ENCODE peak calls at places on chromosomes 7 and 10, in ten cellular contexts. S is CD4-positive, alpha-beta memory T cell; I is cardiac fibroblast; H is kidney; J is OCI-LY7; W is epithelial cell of esophagus; P is stimulated activated CD4-positive, alpha-beta T cell treated with anti-CD3 and anti-CD28 coated beads, Interleukin-4, amount 100 ng/mL, for 4 hours; O is HFFc6; N is neural crest cell; A is foreskin fibroblast. T is an unnamed sample.

GRCh38 chr10:5550621-5551530 is 26.1 kb downstream of the CALML3 start:
- DNase-seq in A (no peak), S (no peak), P (no peak), H (peak), O (no peak), I (peak), W (peak), J (no peak), N (no peak), T (no peak)

GRCh38 chr7:141287936-141288335 is 214.1 kb downstream of the TMEM178B start:
- DNase-seq in S (no peak), N (no peak), P (no peak), I (no peak), O (no peak), A (no peak), H (no peak), W (no peak), J (no peak), T (peak)

GRCh38 chr7:158377800-158378623 is 209.6 kb downstream of the PTPRN2 start:
- DNase-seq in P (no peak), J (no peak), S (no peak), N (no peak), H (no peak), A (no peak), I (no peak), W (no peak), O (no peak), T (no peak)

GRCh38 chr10:84237199-84238051 is 3.9 kb downstream of the LRIT1 start:
- DNase-seq in W (no peak), S (no peak), I (no peak), J (no peak), A (no peak), P (no peak), O (no peak), N (no peak), H (no peak), T (peak)

GRCh38 chr7:31815796-31816195 is 128.8 kb downstream of the PPP1R17 start:
- DNase-seq in A (no peak), J (no peak), I (peak), O (no peak), P (no peak), W (no peak), N (no peak), H (no peak), S (no peak), T (no peak)

GRCh38 chr7:110514973-110515372 is 576.0 kb upstream of the LRRN3 start:
- DNase-seq in P (no peak), A (no peak), I (no peak), N (no peak), W (no peak), S (no peak), J (no peak), O (no peak), H (no peak), T (no peak)

GRCh38 chr7:101302641-101303101 is 18.9 kb downstream of the IFT22 start:
- DNase-seq in S (no peak), A (no peak), H (no peak), O (no peak), J (no peak), I (no peak), P (no peak), N (no peak), W (no peak), T (peak)

GRCh38 chr10:133324857-133325260 is 11.8 kb downstream of the CALY start:
- DNase-seq in I (no peak), J (no peak), A (no peak), W (no peak), O (no peak), P (no peak), N (no peak), S (no peak), H (peak), T (peak)

GRCh38 chr10:62430881-62431280 is 56.7 kb downstream of the ZNF365 start:
- DNase-seq in I (no peak), W (no peak), A (no peak), S (no peak), N (no peak), J (no peak), P (no peak), O (no peak), H (no peak), T (no peak)

GRCh38 chr7:94882891-94883290 is 24.5 kb upstream of the PPP1R9A start:
- DNase-seq in J (no peak), S (no peak), P (no peak), H (no peak), N (no peak), O (no peak), W (peak), I (no peak), A (no peak), T (no peak)

GRCh38 chr7:112420236-112420945 is 29.9 kb upstream of the IFRD1 start:
- DNase-seq in A (no peak), O (no peak), J (peak), P (no peak), H (no peak), W (peak), S (no peak), I (no peak), N (no peak), T (peak)

GRCh38 chr10:17454181-17454800 is at the start of gene ST8SIA6:
- DNase-seq in W (peak), S (peak), I (peak), N (peak), O (peak), H (peak), A (peak), J (no peak), P (peak), T (peak)

GRCh38 chr10:61779950-61780659 is 117.4 kb downstream of the CABCOCO1 start:
- DNase-seq in O (peak), J (no peak), P (no peak), S (peak), N (no peak), H (peak), A (peak), W (peak), I (peak), T (no peak)

GRCh38 chr7:96121752-96122151 is 200.1 kb downstream of the SLC25A13 start:
- DNase-seq in J (no peak), H (no peak), P (no peak), O (no peak), S (no peak), I (no peak), N (no peak), W (no peak), A (no peak), T (no peak)

GRCh38 chr7:150727381-150727780 is 9.8 kb upstream of the GIMAP5 start:
- DNase-seq in O (no peak), A (no peak), S (no peak), J (no peak), P (no peak), I (no peak), W (no peak), N (no peak), H (no peak), T (no peak)

GRCh38 chr10:51804861-51805260 is 105.5 kb upstream of the CSTF2T start:
- DNase-seq in S (no peak), P (no peak), N (no peak), H (no peak), I (peak), A (peak), W (peak), O (peak), J (no peak), T (no peak)

GRCh38 chr7:100475549-100475948 is 3.5 kb downstream of the TSC22D4 start:
- DNase-seq in A (no peak), O (no peak), H (peak), W (no peak), P (peak), J (no peak), S (no peak), N (no peak), I (no peak), T (no peak)

GRCh38 chr10:115958043-115958442 is 315.0 kb downstream of the GFRA1 start:
- DNase-seq in P (no peak), O (no peak), A (no peak), W (no peak), S (no peak), N (no peak), H (no peak), I (no peak), J (no peak), T (no peak)

GRCh38 chr7:47506716-47507354 is 75.1 kb downstream of the TNS3 start:
- DNase-seq in W (no peak), J (no peak), N (no peak), P (no peak), H (peak), A (no peak), O (no peak), S (no peak), I (peak), T (no peak)

GRCh38 chr7:122327969-122328368 is 23.4 kb upstream of the FEZF1 start:
- DNase-seq in J (no peak), H (no peak), N (no peak), P (no peak), I (no peak), A (no peak), O (no peak), W (no peak), S (no peak), T (no peak)

GRCh38 chr7:81719865-81720264 is 50.0 kb downstream of the HGF start:
- DNase-seq in A (no peak), N (no peak), S (no peak), O (no peak), W (no peak), I (peak), P (no peak), J (no peak), H (no peak), T (no peak)

GRCh38 chr10:59002011-59002410 is 174.4 kb upstream of the PHYHIPL start:
- DNase-seq in J (no peak), S (no peak), W (no peak), A (no peak), I (no peak), H (no peak), N (no peak), P (no peak), O (no peak), T (no peak)

GRCh38 chr7:151999337-152000090 is 26.0 kb upstream of the GALNT11 start:
- DNase-seq in W (no peak), N (no peak), I (peak), S (no peak), J (no peak), P (no peak), H (no peak), A (no peak), O (no peak), T (no peak)

GRCh38 chr10:24974978-24975377 is 22.6 kb upstream of the PRTFDC1 start:
- DNase-seq in A (peak), S (no peak), I (peak), W (no peak), N (no peak), P (no peak), H (no peak), J (no peak), O (peak), T (no peak)